ENCODE peak calls at places on chromosomes 1 and 21, in four cellular contexts. J is astrocyte of the spinal cord, V is HCT116, R is BJ. S is an unnamed sample.

GRCh38 chr1:231420959-231421615 is 1.0 kb downstream of the EGLN1 start:
- DNase-seq in J (peak), V (no peak), R (no peak), S (no peak)

GRCh38 chr1:207389728-207390464 is 64.2 kb upstream of the CR2 start:
- DNase-seq in R (peak), J (peak), V (peak), S (no peak)

GRCh38 chr1:186183219-186183618 is 191.8 kb downstream of the TPR start:
- DNase-seq in J (peak), V (peak), R (no peak), S (peak)

GRCh38 chr1:99600782-99601181 is 45.1 kb upstream of the PALMD start:
- DNase-seq in R (no peak), J (peak), V (no peak), S (no peak)

GRCh38 chr1:227451062-227451461 is 112.3 kb upstream of the ZNF678 start:
- DNase-seq in V (no peak), R (no peak), J (no peak), S (no peak)

GRCh38 chr1:207454046-207454964 is at the start of gene CR2:
- DNase-seq in J (no peak), R (no peak), V (peak), S (no peak)

GRCh38 chr1:9338354-9339250 is 45.9 kb downstream of the SPSB1 start:
- DNase-seq in V (no peak), J (peak), R (no peak), S (no peak)

GRCh38 chr1:168097921-168098528 is 38.7 kb downstream of the GPR161 start:
- DNase-seq in V (no peak), R (no peak), J (no peak), S (no peak)

GRCh38 chr1:70504176-70504820 is 93.2 kb downstream of the CTH start:
- DNase-seq in R (no peak), J (no peak), V (no peak), S (no peak)

GRCh38 chr1:167221804-167222610 is 1.3 kb downstream of the POU2F1 start:
- DNase-seq in J (peak), R (peak), V (peak), S (no peak)

GRCh38 chr1:182196897-182197546 is 135.5 kb upstream of the ZNF648 start:
- DNase-seq in R (no peak), V (no peak), J (no peak), S (no peak)

GRCh38 chr1:13869172-13869797 is 169.3 kb downstream of the PRDM2 start:
- DNase-seq in J (no peak), R (no peak), V (no peak), S (no peak)

GRCh38 chr1:200473698-200474371 is 64.0 kb upstream of the ZNF281 start:
- DNase-seq in R (no peak), J (no peak), V (no peak), S (no peak)

GRCh38 chr21:45009616-45010015 is 64.8 kb upstream of the ADARB1 start:
- DNase-seq in V (no peak), R (no peak), J (no peak), S (no peak)

GRCh38 chr1:2194319-2194897 is at the start of gene FAAP20:
- DNase-seq in V (peak), R (no peak), J (no peak), S (no peak)

GRCh38 chr1:143698016-143698415 is 273.8 kb downstream of the FAM72C start:
- DNase-seq in R (no peak), V (peak), J (no peak), S (no peak)

GRCh38 chr1:19979494-19979977 is at the start of gene PLA2G2A:
- DNase-seq in J (no peak), R (no peak), V (no peak), S (peak)

GRCh38 chr1:62233926-62234450 is 39.3 kb downstream of the L1TD1 start:
- DNase-seq in V (no peak), R (no peak), J (no peak), S (no peak)

GRCh38 chr1:178940022-178940765 is 69.3 kb upstream of the ANGPTL1 start:
- DNase-seq in J (peak), V (no peak), R (no peak), S (no peak)

GRCh38 chr1:4312024-4312423 is 342.4 kb upstream of the AJAP1 start:
- DNase-seq in R (no peak), J (no peak), V (no peak), S (no peak)

GRCh38 chr1:23727362-23727811 is 15.9 kb upstream of the ELOA start:
- DNase-seq in V (no peak), J (no peak), R (no peak), S (peak)

GRCh38 chr1:159935719-159936283 is 9.6 kb downstream of the IGSF9 start:
- DNase-seq in V (no peak), J (no peak), R (no peak), S (no peak)

GRCh38 chr1:114660250-114660649 is 9.6 kb downstream of the DENND2C start:
- DNase-seq in J (no peak), V (no peak), R (no peak), S (no peak)

GRCh38 chr1:72051538-72051937 is 230.8 kb downstream of the NEGR1 start:
- DNase-seq in R (no peak), V (no peak), J (peak), S (no peak)

GRCh38 chr1:153598309-153599172 is 14.4 kb downstream of the S100A16 start:
- DNase-seq in R (no peak), J (peak), V (no peak), S (no peak)

GRCh38 chr1:73910466-73910865 is 287.5 kb downstream of the LRRIQ3 start:
- DNase-seq in J (no peak), V (no peak), R (no peak), S (peak)

GRCh38 chr1:11948822-11949458 is 14.4 kb downstream of the PLOD1 start:
- DNase-seq in R (no peak), J (no peak), V (no peak), S (no peak)

GRCh38 chr1:27606708-27607238 is 2.8 kb upstream of the AHDC1 start:
- DNase-seq in V (no peak), J (no peak), R (no peak), S (no peak)

GRCh38 chr21:35801388-35801787 is 258.9 kb downstream of the SETD4 start:
- DNase-seq in V (no peak), J (no peak), R (no peak), S (no peak)

GRCh38 chr1:232486454-232487202 is 143.3 kb downstream of the SIPA1L2 start:
- DNase-seq in V (no peak), R (no peak), J (no peak), S (no peak)

GRCh38 chr1:67201891-67202290 is 35.6 kb downstream of the IL23R start:
- DNase-seq in V (no peak), J (no peak), R (no peak), S (no peak)

GRCh38 chr21:39353295-39353694 is 4.4 kb upstream of the HMGN1 start:
- DNase-seq in R (no peak), V (no peak), J (no peak), S (no peak)

GRCh38 chr1:203153051-203153988 is 22.3 kb downstream of the MYBPH start:
- DNase-seq in R (no peak), V (no peak), J (no peak), S (no peak)

GRCh38 chr1:15935056-15935950 is 40.6 kb downstream of the ZBTB17 start:
- DNase-seq in R (no peak), V (no peak), J (no peak), S (no peak)

GRCh38 chr1:225944387-225944786 is 3.4 kb upstream of the LEFTY2 start:
- DNase-seq in J (no peak), R (no peak), V (no peak), S (no peak)

GRCh38 chr1:61184035-61184713 is 101.8 kb downstream of the NFIA start:
- DNase-seq in J (peak), R (no peak), V (no peak), S (no peak)

GRCh38 chr1:41674501-41674900 is 190.0 kb upstream of the EDN2 start:
- DNase-seq in V (no peak), J (no peak), R (no peak), S (no peak)

GRCh38 chr21:33937931-33938339 is 22.3 kb upstream of the ATP5PO start:
- DNase-seq in J (no peak), R (no peak), V (no peak), S (no peak)

GRCh38 chr21:33937146-33937545 is 21.5 kb upstream of the ATP5PO start:
- DNase-seq in V (no peak), J (no peak), R (no peak), S (no peak)

GRCh38 chr21:33936221-33937038 is 20.8 kb upstream of the ATP5PO start:
- DNase-seq in V (no peak), J (no peak), R (no peak), S (no peak)

GRCh38 chr21:33931799-33932390 is 16.3 kb upstream of the ATP5PO start:
- DNase-seq in R (no peak), J (no peak), V (no peak), S (no peak)

DNA sequence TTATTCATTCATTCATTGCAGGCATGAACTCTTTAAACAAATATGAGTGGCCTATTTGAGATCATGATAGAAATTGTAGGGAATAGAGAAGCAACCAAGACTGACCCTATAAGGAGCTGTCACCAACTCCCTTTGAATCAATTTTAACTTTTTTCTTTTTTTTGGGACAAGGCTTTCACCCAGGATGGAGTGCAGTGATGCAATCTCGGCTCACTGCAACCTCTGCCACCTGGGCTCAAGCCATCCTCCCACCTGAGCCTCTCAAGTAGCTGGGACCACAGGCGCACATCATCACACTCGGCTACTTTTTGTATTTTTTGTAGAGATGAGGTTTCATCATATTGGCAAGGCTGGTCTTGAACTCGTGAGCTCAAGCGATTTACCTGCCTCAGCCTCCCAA is 17.1 kb upstream of the ATP5PO start:
- DNase-seq in R (no peak), V (no peak), J (no peak), S (no peak)
- H3K4me3 ChIP-seq in R (no peak), V (no peak), J (no peak), S (no peak)

DNA sequence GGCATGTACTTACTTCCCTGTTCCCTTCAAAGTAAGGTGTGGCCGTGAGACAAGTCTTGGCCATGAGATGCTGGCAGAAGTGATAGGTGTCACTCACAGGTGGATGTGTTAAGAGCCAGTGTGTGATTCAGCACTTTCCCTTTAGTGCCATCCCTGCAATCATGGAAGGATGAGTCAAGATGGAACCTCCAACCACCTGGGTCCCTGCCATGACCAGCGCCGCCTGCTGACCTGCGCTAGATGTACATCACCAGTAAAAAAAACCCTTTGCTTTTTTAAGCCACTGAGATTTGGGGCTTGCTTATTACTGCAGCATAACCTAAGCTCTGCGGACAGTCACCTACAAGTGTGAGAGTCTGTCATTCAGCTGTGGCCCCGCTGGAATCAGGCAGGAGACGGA is 71.7 kb downstream of the TOMM20 start:
- DNase-seq in R (no peak), J (no peak), V (no peak), S (no peak)
- TF ChIP-seq CTCF in R (no peak), J (no peak), V (no peak), S (no peak)

GRCh38 chr1:33344896-33345295 is 24.0 kb upstream of the A3GALT2 start:
- DNase-seq in J (no peak), V (no peak), R (no peak), S (no peak)
- H3K4me3 ChIP-seq in J (no peak), V (no peak), R (no peak), S (no peak)

GRCh38 chr1:59184506-59184905 is 112.4 kb upstream of the FGGY start:
- DNase-seq in J (no peak), V (no peak), R (no peak), S (no peak)

GRCh38 chr1:59188413-59189213 is 108.3 kb upstream of the FGGY start:
- DNase-seq in V (no peak), R (no peak), J (no peak), S (no peak)

GRCh38 chr1:59183918-59184317 is 113.0 kb upstream of the FGGY start:
- DNase-seq in J (no peak), V (no peak), R (no peak), S (no peak)

GRCh38 chr1:59185163-59185855 is 111.6 kb upstream of the FGGY start:
- DNase-seq in J (no peak), V (no peak), R (no peak), S (no peak)

DNA sequence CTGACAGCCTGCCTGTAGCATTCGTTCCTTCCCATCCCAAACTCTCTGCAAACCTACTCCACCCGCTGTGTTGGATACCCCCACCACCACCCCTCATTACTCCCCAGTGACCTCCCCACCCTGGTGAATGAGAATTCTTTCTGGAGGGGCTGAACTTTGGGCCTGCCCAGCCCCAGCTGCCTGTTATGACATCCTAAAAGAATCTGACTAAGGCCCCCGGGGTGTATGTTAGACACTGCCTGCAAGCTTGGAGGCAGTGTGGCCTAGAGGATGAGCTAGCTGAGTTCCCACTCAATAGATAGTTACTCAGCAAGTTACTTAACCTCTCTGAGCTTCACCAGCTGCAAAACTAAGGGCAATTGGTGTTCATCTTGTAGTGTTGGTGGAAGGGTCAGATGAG is 110.2 kb upstream of the FGGY start:
- DNase-seq in R (no peak), V (no peak), J (peak), S (no peak)
- TF ChIP-seq CTCF in R (peak), V (no peak), J (peak), S (peak)

DNA sequence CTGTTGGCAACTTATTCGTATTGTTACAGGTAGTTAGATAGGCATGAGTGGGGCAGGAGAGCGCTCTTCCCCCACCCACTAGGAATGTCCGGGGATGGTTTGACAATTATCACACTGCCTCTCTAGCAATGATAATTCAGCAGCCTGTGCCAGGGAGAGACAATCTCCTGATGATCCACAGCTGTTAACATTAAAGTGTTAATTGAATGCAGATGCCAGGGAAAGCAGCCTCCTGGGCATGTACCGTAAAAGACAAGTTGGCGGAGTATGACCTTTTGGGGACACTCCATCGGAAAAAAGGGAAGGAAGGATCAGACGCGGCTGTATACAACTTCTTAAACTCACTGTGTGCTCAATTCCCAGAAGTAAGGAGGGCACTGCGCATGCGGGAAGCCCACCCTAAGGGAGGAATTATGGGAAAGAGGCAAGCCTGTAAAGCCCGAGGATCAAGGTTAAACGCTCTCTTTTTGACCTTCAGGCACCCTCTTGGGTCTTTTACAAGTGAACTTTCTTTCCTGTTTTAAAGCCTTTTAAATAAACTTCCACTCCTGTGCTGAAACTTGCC is 62.6 kb downstream of the MAP3K7CL start:
- DNase-seq in J (no peak), R (no peak), V (no peak), S (no peak)
- H3K4me3 ChIP-seq in J (no peak), R (no peak), V (no peak), S (no peak)

GRCh38 chr1:228515200-228515834 is 28.1 kb downstream of the RNF187 start:
- DNase-seq in R (no peak), J (peak), V (peak), S (no peak)
- TF ChIP-seq CTCF in R (peak), J (peak), V (peak), S (peak)

GRCh38 chr21:33871171-33871570 is 44.4 kb downstream of the ATP5PO start:
- DNase-seq in J (peak), V (no peak), R (no peak), S (peak)
- H3K4me3 ChIP-seq in J (no peak), V (no peak), R (no peak), S (no peak)

GRCh38 chr1:160942926-160943325 is 11.7 kb downstream of the ITLN2 start:
- DNase-seq in J (no peak), V (no peak), R (no peak), S (no peak)
- TF ChIP-seq CTCF in J (no peak), V (peak), R (no peak), S (no peak)

GRCh38 chr21:37631319-37632117 is 264.9 kb downstream of the DYRK1A start:
- DNase-seq in J (no peak), V (no peak), R (no peak), S (no peak)
- H3K4me3 ChIP-seq in J (no peak), V (no peak), R (no peak), S (no peak)

S was measured in AG09309.